ENCODE peak calls at places on chromosomes 2 and 18, in nine cellular contexts. C is NCI-H1105 treated with DMSO at 0.1 percent for 48 hours; S is AG08396; N is left ventricle myocardium inferior; I is GM23338; H is foreskin fibroblast; A is EH; J is cardiac septum; D is activated T-helper 1 cell treated with anti-CD3 and anti-CD28 coated beads, Interleukin-2, amount 50 U/mL, for 16 hours. R is an unnamed sample.

GRCh38 chr2:11371099-11371937 is 26.9 kb upstream of the ROCK2 start:
- DNase-seq in N (no peak), D (no peak), I (no peak), J (no peak), S (no peak), H (peak), C (no peak), A (peak), R (no peak)

GRCh38 chr2:182066439-182067061 is 80.9 kb downstream of the PPP1R1C start:
- DNase-seq in S (peak), J (no peak), A (peak), C (no peak), N (no peak), I (no peak), D (no peak), H (peak), R (no peak)

GRCh38 chr2:223943561-223944008 is 1.6 kb downstream of the WDFY1 start:
- DNase-seq in D (no peak), C (no peak), N (no peak), I (no peak), H (peak), S (peak), J (no peak), A (peak), R (no peak)

GRCh38 chr18:67385455-67385854 is 131.1 kb downstream of the DSEL start:
- DNase-seq in I (no peak), C (no peak), H (peak), N (no peak), J (no peak), S (no peak), A (peak), D (no peak), R (no peak)

GRCh38 chr2:45857848-45858520 is 206.5 kb downstream of the PRKCE start:
- DNase-seq in I (no peak), C (no peak), J (no peak), S (no peak), H (no peak), D (no peak), A (no peak), N (no peak), R (no peak)

GRCh38 chr18:70333757-70334156 is 44.9 kb downstream of the SOCS6 start:
- DNase-seq in I (no peak), J (no peak), H (peak), D (no peak), A (peak), S (peak), C (no peak), N (no peak), R (no peak)

GRCh38 chr2:1136807-1137663 is 186.4 kb downstream of the SNTG2 start:
- DNase-seq in D (no peak), I (no peak), N (no peak), J (no peak), S (no peak), A (no peak), H (no peak), C (no peak), R (no peak)

GRCh38 chr2:216327447-216327846 is 44.8 kb downstream of the MARCHF4 start:
- DNase-seq in C (no peak), I (no peak), S (no peak), H (no peak), N (no peak), D (no peak), A (no peak), J (no peak), R (no peak)

GRCh38 chr2:127569274-127570065 is 34.0 kb downstream of the MYO7B start:
- DNase-seq in H (peak), D (no peak), N (no peak), I (no peak), C (no peak), A (peak), J (peak), S (peak), R (no peak)

GRCh38 chr2:178428396-178428806 is 22.6 kb downstream of the PRKRA start:
- DNase-seq in J (no peak), N (no peak), H (no peak), C (no peak), S (no peak), A (peak), D (no peak), I (no peak), R (no peak)

GRCh38 chr2:209390839-209391238 is 33.0 kb upstream of the MAP2 start:
- DNase-seq in N (no peak), S (no peak), C (no peak), J (no peak), D (no peak), H (no peak), A (no peak), I (no peak), R (no peak)

GRCh38 chr2:52956766-52957165 is 810.8 kb upstream of the CHAC2 start:
- DNase-seq in H (no peak), I (peak), A (no peak), D (no peak), S (no peak), N (no peak), C (no peak), J (no peak), R (no peak)

GRCh38 chr2:11819235-11819729 is 72.8 kb downstream of the LPIN1 start:
- DNase-seq in D (no peak), J (no peak), H (no peak), S (no peak), A (no peak), C (no peak), N (no peak), I (no peak), R (no peak)

GRCh38 chr2:197573608-197574007 is 57.7 kb downstream of the MOB4 start:
- DNase-seq in J (no peak), H (no peak), I (peak), C (no peak), A (no peak), D (no peak), N (no peak), S (no peak), R (no peak)

GRCh38 chr2:67716895-67717294 is 319.8 kb downstream of the ETAA1 start:
- DNase-seq in S (no peak), A (peak), J (no peak), N (no peak), C (no peak), H (no peak), I (no peak), D (no peak), R (no peak)

GRCh38 chr2:33505966-33506365 is 29.5 kb downstream of the RASGRP3 start:
- DNase-seq in D (no peak), N (no peak), I (no peak), C (no peak), J (no peak), H (no peak), S (no peak), A (no peak), R (no peak)

GRCh38 chr2:235896061-235896460 is 272.1 kb downstream of the GBX2 start:
- DNase-seq in S (no peak), N (no peak), I (no peak), A (no peak), C (no peak), H (no peak), J (no peak), D (no peak), R (no peak)

GRCh38 chr18:56661414-56662101 is 10.4 kb downstream of the WDR7 start:
- DNase-seq in D (no peak), N (no peak), H (peak), I (no peak), J (no peak), S (no peak), A (peak), C (no peak), R (no peak)

GRCh38 chr2:233822101-233822771 is 32.1 kb downstream of the HJURP start:
- DNase-seq in I (no peak), N (no peak), H (no peak), D (no peak), C (no peak), S (no peak), J (peak), A (no peak), R (no peak)

GRCh38 chr2:26302846-26303245 is 43.1 kb upstream of the SELENOI start:
- DNase-seq in A (peak), J (no peak), C (no peak), S (no peak), N (peak), H (no peak), D (no peak), I (no peak), R (no peak)

GRCh38 chr2:137233091-137233490 is 467.7 kb downstream of the THSD7B start:
- DNase-seq in S (no peak), D (no peak), C (no peak), I (no peak), J (no peak), H (no peak), N (no peak), A (no peak), R (no peak)

GRCh38 chr2:100427627-100428258 is 10.3 kb upstream of the CHST10 start:
- DNase-seq in S (peak), A (peak), C (no peak), I (peak), N (peak), D (peak), H (peak), J (no peak), R (peak)

GRCh38 chr2:126038901-126039300 is 617.1 kb upstream of the GYPC start:
- DNase-seq in H (no peak), N (no peak), I (no peak), C (no peak), J (no peak), A (no peak), S (no peak), D (no peak), R (no peak)

GRCh38 chr2:15606481-15607441 is 15.1 kb downstream of the DDX1 start:
- DNase-seq in S (no peak), J (no peak), H (no peak), A (no peak), N (no peak), C (no peak), I (no peak), D (no peak), R (no peak)

GRCh38 chr2:154402138-154402714 is 296.3 kb upstream of the KCNJ3 start:
- DNase-seq in C (peak), D (no peak), I (peak), H (peak), A (no peak), S (no peak), N (no peak), J (no peak), R (no peak)

GRCh38 chr2:239770240-239770639 is 254.9 kb downstream of the NDUFA10 start:
- DNase-seq in S (no peak), C (no peak), A (no peak), J (no peak), I (no peak), D (no peak), H (no peak), N (no peak), R (no peak)

GRCh38 chr2:21039979-21040467 is 3.9 kb downstream of the APOB start:
- DNase-seq in C (no peak), N (no peak), J (no peak), D (no peak), H (no peak), S (no peak), I (no peak), A (no peak), R (no peak)

GRCh38 chr2:142980246-142981068 is 103.0 kb downstream of the KYNU start:
- DNase-seq in C (peak), D (no peak), A (peak), I (peak), N (no peak), J (no peak), S (no peak), H (peak), R (no peak)

GRCh38 chr2:217953011-217953481 is 49.7 kb downstream of the TNS1 start:
- DNase-seq in H (no peak), J (peak), D (no peak), C (no peak), A (no peak), S (no peak), I (no peak), N (peak), R (no peak)

GRCh38 chr2:120305296-120305695 is 40.6 kb upstream of the INHBB start:
- DNase-seq in D (no peak), J (peak), A (peak), I (peak), S (no peak), N (no peak), H (peak), C (no peak), R (no peak)